ENCODE peak calls at places on chromosomes 1 and 21, in six cellular contexts. G is effector CD4-positive, alpha-beta T cell; N is putamen; H is T-helper 2 cell; W is SK-N-DZ; K is EH. B is an unnamed sample.

GRCh38 chr1:181044449-181044966 is 10.7 kb downstream of the MR1 start:
- DNase-seq in G (no peak), N (no peak), H (peak; percentile 79), W (no peak), K (no peak), B (no peak)

GRCh38 chr1:19802269-19802668 is 2.6 kb upstream of the TMCO4 start:
- DNase-seq in G (no peak), N (no peak), H (no peak), W (no peak), K (no peak), B (no peak)

GRCh38 chr1:94106716-94107115 is 14.2 kb downstream of the ABCA4 start:
- DNase-seq in G (no peak), N (no peak), H (no peak), W (no peak), K (peak; percentile 44), B (no peak)

GRCh38 chr1:37875833-37876232 is 16.4 kb upstream of the MTF1 start:
- DNase-seq in G (no peak), N (no peak), H (no peak), W (no peak), K (peak; percentile 16), B (no peak)

GRCh38 chr1:16375521-16376359 is 8.7 kb downstream of the SZRD1 start:
- DNase-seq in G (no peak), N (no peak), H (no peak), W (no peak), K (peak; percentile 96), B (no peak)

GRCh38 chr1:180974236-180974635 is 48.4 kb downstream of the STX6 start:
- DNase-seq in G (no peak), N (no peak), H (no peak), W (no peak), K (peak; percentile 25), B (no peak)

GRCh38 chr1:85330711-85331290 is 54.4 kb upstream of the BCL10 start:
- DNase-seq in G (no peak), N (no peak), H (no peak), W (no peak), K (peak; percentile 100), B (no peak)

GRCh38 chr1:246428542-246429308 is 78.4 kb downstream of the SMYD3 start:
- DNase-seq in G (no peak), N (peak; percentile 9), H (peak; percentile 95), W (no peak), K (peak; percentile 96), B (no peak)

GRCh38 chr1:23590058-23590783 is 30.9 kb upstream of the ID3 start:
- DNase-seq in G (no peak), N (no peak), H (no peak), W (no peak), K (no peak), B (no peak)

GRCh38 chr1:172627702-172628101 is 31.2 kb upstream of the FASLG start:
- DNase-seq in G (no peak), N (no peak), H (no peak), W (no peak), K (no peak), B (no peak)

GRCh38 chr1:52534928-52535764 is 17.7 kb downstream of the TUT4 start:
- DNase-seq in G (no peak), N (no peak), H (no peak), W (no peak), K (peak; percentile 41), B (no peak)

GRCh38 chr1:172960019-172960418 is 90.7 kb downstream of the TNFSF18 start:
- DNase-seq in G (no peak), N (no peak), H (no peak), W (no peak), K (peak; percentile 91), B (no peak)

GRCh38 chr1:149844096-149844495 is 55.3 kb upstream of the BOLA1 start:
- DNase-seq in G (no peak), N (no peak), H (peak; percentile 77), W (peak; percentile 11), K (peak; percentile 49), B (no peak)

GRCh38 chr1:61053712-61054608 is 28.4 kb upstream of the NFIA start:
- DNase-seq in G (no peak), N (no peak), H (no peak), W (no peak), K (no peak), B (peak; percentile 68)

GRCh38 chr1:25100151-25100841 is 132.0 kb downstream of the SYF2 start:
- DNase-seq in G (no peak), N (no peak), H (no peak), W (no peak), K (no peak), B (no peak)

GRCh38 chr1:26357121-26357602 is 3.2 kb upstream of the CRYBG2 start:
- DNase-seq in G (no peak), N (no peak), H (no peak), W (no peak), K (no peak), B (no peak)

GRCh38 chr1:234713440-234713839 is 103.5 kb upstream of the IRF2BP2 start:
- DNase-seq in G (no peak), N (no peak), H (no peak), W (no peak), K (no peak), B (peak; percentile 40)

GRCh38 chr1:33322870-33323585 is 2.1 kb upstream of the A3GALT2 start:
- DNase-seq in G (no peak), N (no peak), H (no peak), W (no peak), K (no peak), B (peak; percentile 46)

GRCh38 chr1:39103321-39104157 is 77.4 kb downstream of the NDUFS5 start:
- DNase-seq in G (no peak), N (no peak), H (no peak), W (no peak), K (peak; percentile 76), B (no peak)

GRCh38 chr1:212677136-212677535 is 22.5 kb downstream of the BATF3 start:
- DNase-seq in G (no peak), N (no peak), H (no peak), W (no peak), K (no peak), B (no peak)

GRCh38 chr1:171754381-171754705 is 12.5 kb upstream of the VAMP4 start:
- DNase-seq in G (no peak), N (no peak), H (no peak), W (no peak), K (peak; percentile 80), B (no peak)

GRCh38 chr21:43809853-43810504 is 20.6 kb downstream of the RRP1 start:
- DNase-seq in G (no peak), N (no peak), H (no peak), W (no peak), K (no peak), B (no peak)

GRCh38 chr1:24074196-24074595 is 37.7 kb downstream of the MYOM3 start:
- DNase-seq in G (no peak), N (no peak), H (no peak), W (no peak), K (no peak), B (no peak)